ENCODE peak calls at places on chromosomes 11 and 22, in ten cellular contexts. O is osteoblast, G is BE2C, U is fibroblast of the aortic adventitia, Q is K562, N is heart right ventricle, P is lower leg skin, V is endothelial cell of umbilical vein, J is nephron progenitor cell, H is left ventricle myocardium inferior. K is an unnamed sample.

GRCh38 chr11:130522284-130522961 is 74.0 kb downstream of the ADAMTS15 start:
- DNase-seq in O (peak), G (peak), U (peak), Q (peak), N (peak), P (peak), V (peak), J (peak), H (peak), K (no peak)

GRCh38 chr22:26428515-26429457 is at the start of gene ASPHD2:
- DNase-seq in O (peak), G (peak), U (peak), Q (peak), N (peak), P (peak), V (peak), J (peak), H (peak), K (no peak)

GRCh38 chr11:70862093-70862492 is 390.3 kb downstream of the SHANK2 start:
- DNase-seq in O (no peak), G (no peak), U (no peak), Q (no peak), N (no peak), P (no peak), V (no peak), J (no peak), H (no peak), K (no peak)

GRCh38 chr22:21079493-21079892 is 33.7 kb downstream of the LRRC74B start:
- DNase-seq in O (no peak), G (no peak), U (no peak), Q (peak), N (no peak), P (no peak), V (no peak), J (no peak), H (no peak), K (no peak)

GRCh38 chr22:37187552-37187890 is 526 bp downstream of the C1QTNF6 start:
- DNase-seq in O (peak), G (peak), U (no peak), Q (no peak), N (no peak), P (no peak), V (peak), J (no peak), H (no peak), K (no peak)

GRCh38 chr22:43094085-43094484 is 4.9 kb upstream of the TTLL1 start:
- DNase-seq in O (peak), G (peak), U (no peak), Q (no peak), N (peak), P (no peak), V (no peak), J (no peak), H (peak), K (no peak)

GRCh38 chr22:31055322-31056159 is 25.6 kb upstream of the SMTN start:
- DNase-seq in O (peak), G (peak), U (peak), Q (no peak), N (peak), P (peak), V (peak), J (peak), H (peak), K (no peak)

GRCh38 chr22:43305806-43306205 is 37.4 kb downstream of the SCUBE1 start:
- DNase-seq in O (no peak), G (no peak), U (no peak), Q (no peak), N (peak), P (no peak), V (no peak), J (no peak), H (peak), K (no peak)

GRCh38 chr22:50251472-50252054 is 498 bp upstream of the HDAC10 start:
- DNase-seq in O (no peak), G (no peak), U (no peak), Q (no peak), N (no peak), P (no peak), V (no peak), J (no peak), H (no peak), K (no peak)

GRCh38 chr22:50253046-50253580 is 2.0 kb upstream of the HDAC10 start:
- DNase-seq in O (no peak), G (no peak), U (no peak), Q (no peak), N (no peak), P (no peak), V (no peak), J (no peak), H (no peak), K (no peak)

GRCh38 chr22:50253941-50254340 is 2.9 kb upstream of the HDAC10 start:
- DNase-seq in O (no peak), G (no peak), U (no peak), Q (no peak), N (no peak), P (no peak), V (no peak), J (no peak), H (no peak), K (no peak)

GRCh38 chr22:50250555-50251471 is at the start of gene HDAC10:
- DNase-seq in O (peak), G (peak), U (peak), Q (peak), N (peak), P (peak), V (peak), J (peak), H (peak), K (no peak)

GRCh38 chr22:50252081-50253045 is 1.3 kb upstream of the HDAC10 start:
- DNase-seq in O (peak), G (peak), U (peak), Q (no peak), N (peak), P (peak), V (peak), J (peak), H (peak), K (no peak)
- TF ChIP-seq CTCF in O (peak), G (peak), U (peak), Q (peak), N (peak), P (no peak), V (peak), J (peak), H (peak), K (peak)

DNA sequence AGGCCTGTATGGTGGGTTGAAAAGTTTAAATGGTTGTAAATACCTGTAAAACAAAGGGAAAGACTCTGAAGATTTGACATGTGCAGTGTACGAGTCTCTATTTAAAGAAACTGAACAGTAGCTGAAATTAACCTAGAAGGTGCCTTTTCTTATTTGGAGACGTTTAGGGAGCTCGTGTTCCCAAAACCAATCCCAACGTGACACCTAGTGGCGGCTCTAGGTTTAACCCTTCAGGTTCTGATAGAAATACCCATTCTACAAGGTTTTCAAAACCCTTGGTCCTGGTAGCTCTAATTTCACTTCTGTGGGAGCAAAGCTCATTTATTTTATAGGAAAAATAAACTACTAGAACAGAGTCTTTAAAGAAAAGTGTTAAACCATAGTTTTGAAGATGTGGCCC is 258.3 kb downstream of the LRRC4C start:
- DNase-seq in O (no peak), G (peak), U (no peak), Q (peak), N (no peak), P (no peak), V (no peak), J (peak), H (no peak), K (no peak)
- TF ChIP-seq CTCF in O (no peak), G (peak), U (no peak), Q (no peak), N (peak), P (no peak), V (peak), J (peak), H (peak), K (peak)

DNA sequence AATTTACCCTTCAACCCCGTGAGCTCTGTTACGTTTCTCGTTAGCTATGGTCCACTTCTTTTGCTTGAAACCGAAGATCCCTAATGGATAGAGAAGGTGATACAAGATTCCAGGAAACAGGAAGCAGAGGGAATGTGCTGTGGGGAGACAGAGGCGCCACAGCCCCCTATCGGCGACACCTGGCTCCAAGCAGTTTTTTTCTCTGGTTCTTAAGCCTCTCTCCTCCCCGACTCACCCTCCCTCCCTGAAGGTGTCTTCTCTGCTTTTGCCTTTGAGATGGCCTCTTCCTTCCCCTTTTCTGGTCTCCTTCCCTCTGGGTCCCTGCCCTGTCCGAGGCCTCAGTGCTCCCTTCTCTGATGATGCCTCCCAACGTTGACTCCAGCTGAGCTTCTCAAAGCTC is 14.2 kb upstream of the APOBEC3A start:
- DNase-seq in O (no peak), G (no peak), U (no peak), Q (peak), N (no peak), P (no peak), V (no peak), J (no peak), H (no peak), K (no peak)
- TF ChIP-seq CTCF in O (peak), G (no peak), U (peak), Q (no peak), N (no peak), P (no peak), V (no peak), J (no peak), H (no peak), K (peak)

GRCh38 chr11:96943970-96944369 is 554.2 kb downstream of the JRKL start:
- DNase-seq in O (no peak), G (no peak), U (no peak), Q (no peak), N (no peak), P (no peak), V (no peak), J (no peak), H (no peak), K (no peak)
- TF ChIP-seq CTCF in O (no peak), G (no peak), U (no peak), Q (no peak), N (no peak), P (no peak), V (no peak), J (no peak), H (peak), K (no peak)

GRCh38 chr11:111393096-111393495 is 14.0 kb upstream of the POU2AF1 start:
- DNase-seq in O (no peak), G (no peak), U (peak), Q (no peak), N (no peak), P (no peak), V (no peak), J (no peak), H (no peak), K (no peak)

GRCh38 chr11:111392552-111392951 is 13.5 kb upstream of the POU2AF1 start:
- DNase-seq in O (no peak), G (no peak), U (no peak), Q (no peak), N (no peak), P (no peak), V (no peak), J (no peak), H (no peak), K (no peak)

GRCh38 chr11:111393585-111393984 is 14.5 kb upstream of the POU2AF1 start:
- DNase-seq in O (no peak), G (no peak), U (no peak), Q (no peak), N (no peak), P (no peak), V (no peak), J (no peak), H (no peak), K (no peak)

GRCh38 chr11:111388842-111389241 is 9.8 kb upstream of the POU2AF1 start:
- DNase-seq in O (no peak), G (no peak), U (no peak), Q (no peak), N (no peak), P (no peak), V (no peak), J (no peak), H (no peak), K (no peak)

GRCh38 chr11:111391328-111392124 is 12.5 kb upstream of the POU2AF1 start:
- DNase-seq in O (no peak), G (no peak), U (peak), Q (no peak), N (no peak), P (no peak), V (no peak), J (no peak), H (no peak), K (no peak)
- TF ChIP-seq CTCF in O (no peak), G (no peak), U (no peak), Q (no peak), N (no peak), P (no peak), V (no peak), J (no peak), H (no peak), K (no peak)

GRCh38 chr11:127471662-127472061 is 471.1 kb upstream of the KIRREL3 start:
- DNase-seq in O (no peak), G (no peak), U (no peak), Q (no peak), N (no peak), P (no peak), V (no peak), J (no peak), H (no peak), K (no peak)
- TF ChIP-seq CTCF in O (no peak), G (peak), U (no peak), Q (no peak), N (no peak), P (no peak), V (no peak), J (peak), H (no peak), K (peak)